ENCODE peak calls at places on chromosome 2, in ten cellular contexts. J, X, I, C, O, B, G, T, W and U are unnamed samples.

GRCh38 chr2:136486115-136486514 is 279.2 kb upstream of the THSD7B start:
- DNase-seq in G (no peak), C (no peak), O (no peak), X (no peak), B (no peak), T (no peak), I (no peak), W (no peak), J (no peak), U (no peak)

GRCh38 chr2:27323592-27324285 is 842 bp upstream of the MPV17 start:
- DNase-seq in T (no peak), I (no peak), X (no peak), O (no peak), C (no peak), J (peak), B (peak), W (no peak), G (no peak), U (no peak)

GRCh38 chr2:41936751-41937463 is 110.9 kb upstream of the PKDCC start:
- DNase-seq in T (no peak), C (no peak), W (no peak), J (no peak), B (no peak), X (no peak), G (no peak), I (no peak), O (no peak), U (no peak)

GRCh38 chr2:19541884-19542283 is 183.5 kb upstream of the OSR1 start:
- DNase-seq in C (no peak), T (no peak), W (no peak), X (no peak), G (peak), J (no peak), I (no peak), O (no peak), B (no peak), U (no peak)

GRCh38 chr2:42060718-42061619 is 13.1 kb downstream of the PKDCC start:
- DNase-seq in J (peak), B (peak), T (peak), O (no peak), G (no peak), I (peak), X (no peak), W (peak), C (no peak), U (no peak)

GRCh38 chr2:152453129-152453642 is 118.2 kb downstream of the FMNL2 start:
- DNase-seq in X (peak), I (no peak), G (no peak), B (no peak), J (no peak), O (no peak), T (no peak), C (no peak), W (no peak), U (no peak)

GRCh38 chr2:85769236-85769986 is 15.6 kb downstream of the ATOH8 start:
- DNase-seq in B (no peak), W (no peak), G (peak), X (peak), J (no peak), C (no peak), T (no peak), I (peak), O (peak), U (no peak)

GRCh38 chr2:12839339-12839738 is 122.6 kb downstream of the TRIB2 start:
- DNase-seq in X (no peak), T (no peak), W (no peak), C (no peak), G (no peak), O (no peak), J (no peak), I (no peak), B (no peak), U (no peak)

GRCh38 chr2:168456526-168457176 is 579 bp downstream of the CERS6 start:
- DNase-seq in I (peak), J (no peak), O (peak), X (peak), G (peak), C (peak), B (peak), W (peak), T (peak), U (peak)

GRCh38 chr2:232598293-232598692 is 35.1 kb upstream of the EFHD1 start:
- DNase-seq in J (no peak), W (no peak), I (no peak), X (no peak), C (no peak), G (no peak), O (no peak), B (no peak), T (no peak), U (no peak)

GRCh38 chr2:121200419-121201315 is 84.3 kb downstream of the TFCP2L1 start:
- DNase-seq in B (no peak), C (no peak), J (no peak), W (peak), G (no peak), O (no peak), X (no peak), I (no peak), T (no peak), U (no peak)

GRCh38 chr2:75589344-75590105 is 28.8 kb upstream of the EVA1A start:
- DNase-seq in T (no peak), I (no peak), G (no peak), C (no peak), W (no peak), B (no peak), O (no peak), X (no peak), J (peak), U (no peak)

GRCh38 chr2:231361701-231362588 is 33.6 kb upstream of the B3GNT7 start:
- DNase-seq in X (no peak), G (no peak), W (no peak), T (no peak), I (peak), O (no peak), B (no peak), C (no peak), J (no peak), U (no peak)

GRCh38 chr2:46716806-46717732 is 198.5 kb downstream of the MCFD2 start:
- DNase-seq in T (no peak), O (no peak), B (no peak), J (peak), G (no peak), W (no peak), I (peak), C (no peak), X (no peak), U (no peak)

GRCh38 chr2:8568543-8569302 is 113.1 kb upstream of the ID2 start:
- DNase-seq in G (no peak), B (no peak), T (no peak), X (no peak), W (no peak), O (no peak), I (no peak), C (no peak), J (peak), U (no peak)

GRCh38 chr2:111905990-111906735 is 7.8 kb downstream of the MERTK start:
- DNase-seq in X (no peak), B (peak), O (no peak), G (no peak), T (no peak), W (no peak), J (no peak), I (peak), C (no peak), U (peak)

GRCh38 chr2:109351164-109351756 is 222.3 kb downstream of the SH3RF3 start:
- DNase-seq in J (peak), B (peak), T (no peak), C (no peak), G (no peak), W (no peak), X (no peak), O (peak), I (no peak), U (peak)

GRCh38 chr2:177338177-177338721 is 54.3 kb upstream of the AGPS start:
- DNase-seq in X (peak), O (no peak), T (no peak), W (no peak), C (no peak), I (no peak), J (peak), G (peak), B (no peak), U (peak)

GRCh38 chr2:230394301-230394700 is 21.7 kb upstream of the SP100 start:
- DNase-seq in T (no peak), C (no peak), J (no peak), I (no peak), B (no peak), O (no peak), W (no peak), G (no peak), X (no peak), U (no peak)

GRCh38 chr2:98324181-98324580 is 22.1 kb upstream of the CNGA3 start:
- DNase-seq in T (no peak), X (no peak), G (no peak), B (no peak), I (no peak), W (no peak), C (no peak), O (no peak), J (peak), U (peak)

GRCh38 chr2:132415256-132416079 is 1.1 kb upstream of the GPR39 start:
- DNase-seq in B (no peak), C (no peak), G (peak), T (peak), X (no peak), J (peak), I (no peak), W (no peak), O (no peak), U (peak)

GRCh38 chr2:44938287-44939073 is 3.0 kb upstream of the SIX3 start:
- DNase-seq in I (peak), T (no peak), B (no peak), W (peak), X (peak), J (no peak), C (no peak), G (peak), O (no peak), U (no peak)

GRCh38 chr2:209661286-209661685 is 110.3 kb upstream of the UNC80 start:
- DNase-seq in I (no peak), J (no peak), T (no peak), B (no peak), W (no peak), C (no peak), O (no peak), G (no peak), X (no peak), U (no peak)

GRCh38 chr2:239593965-239594771 is 193.3 kb upstream of the HDAC4 start:
- DNase-seq in B (no peak), O (no peak), X (no peak), C (no peak), W (peak), I (no peak), J (no peak), T (no peak), G (no peak), U (no peak)

GRCh38 chr2:144217853-144218633 is 301.9 kb downstream of the ZEB2 start:
- DNase-seq in T (no peak), B (no peak), O (no peak), G (no peak), J (peak), I (no peak), X (no peak), C (no peak), W (no peak), U (peak)

GRCh38 chr2:233259745-233260144 is 8.3 kb downstream of the ATG16L1 start:
- DNase-seq in G (no peak), O (no peak), W (no peak), I (no peak), B (no peak), J (no peak), X (no peak), C (no peak), T (no peak), U (no peak)

GRCh38 chr2:122535960-122536517 is 780.6 kb downstream of the TSN start:
- DNase-seq in W (no peak), T (no peak), X (no peak), J (no peak), O (no peak), I (no peak), C (no peak), G (no peak), B (no peak), U (no peak)

GRCh38 chr2:636649-637405 is 40.4 kb downstream of the TMEM18 start:
- DNase-seq in O (peak), G (peak), W (peak), C (peak), T (peak), J (peak), X (peak), I (peak), B (peak), U (peak)

GRCh38 chr2:192749606-192750200 is 555.0 kb upstream of the TMEFF2 start:
- DNase-seq in T (no peak), X (peak), G (peak), I (peak), B (no peak), J (no peak), W (no peak), C (no peak), O (no peak), U (no peak)
- TF ChIP-seq CTCF in T (no peak), X (peak), G (peak), I (peak), B (no peak), J (peak), W (no peak), C (no peak), O (peak), U (no peak)

DNA sequence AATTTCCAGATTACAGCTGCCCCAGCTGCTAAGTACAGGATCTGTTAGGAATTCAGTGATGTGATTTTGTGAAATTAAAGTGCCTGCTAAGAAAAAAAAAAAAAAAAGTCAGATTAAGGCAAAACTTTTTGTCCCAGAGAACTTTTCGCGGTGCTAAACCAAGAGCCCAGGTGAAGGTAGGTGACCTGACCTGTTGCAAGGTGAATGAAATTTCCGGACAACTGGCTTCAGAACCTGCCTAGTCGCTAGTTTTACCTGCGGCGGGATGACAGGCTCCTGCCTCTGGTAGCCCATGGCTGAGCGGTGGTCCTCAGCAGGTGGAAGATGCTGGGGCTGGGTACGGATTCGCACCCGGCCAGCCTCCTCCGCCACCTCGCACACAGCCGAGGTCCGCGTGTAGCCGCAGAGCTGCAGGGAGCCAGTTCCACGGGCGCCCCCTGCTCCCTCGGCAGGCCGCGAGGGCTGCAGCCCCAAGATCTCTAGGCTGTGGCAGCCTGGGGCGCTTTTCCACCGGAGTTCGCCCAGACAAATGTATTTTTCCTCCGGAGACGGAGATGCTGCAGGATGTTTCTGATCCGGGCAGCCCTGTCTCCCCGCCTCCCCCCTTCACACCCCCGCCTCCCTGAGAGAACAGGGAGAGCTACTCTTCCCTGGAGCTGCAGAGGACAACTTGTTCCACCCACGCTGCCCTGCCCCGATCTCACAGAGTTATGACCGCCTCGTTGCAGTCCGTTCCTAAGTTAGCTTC is at the start of gene SLC38A11:
- DNase-seq in B (peak), I (no peak), J (peak), W (peak), G (no peak), X (no peak), T (peak), O (no peak), C (no peak), U (peak)
- H3K4me3 ChIP-seq in B (no peak), I (no peak), J (peak), W (peak), G (peak), X (peak), T (peak), O (no peak), C (no peak), U (peak)

GRCh38 chr2:171706152-171706803 is 19.0 kb downstream of the DYNC1I2 start:
- DNase-seq in G (peak), T (no peak), W (no peak), C (no peak), O (no peak), X (peak), B (no peak), J (peak), I (peak), U (no peak)
- TF ChIP-seq CTCF in G (peak), T (peak), W (peak), C (peak), O (peak), X (peak), B (no peak), J (peak), I (peak), U (no peak)

GRCh38 chr2:172394008-172394407 is 33.4 kb upstream of the ITGA6 start:
- DNase-seq in C (no peak), X (no peak), T (no peak), W (no peak), B (no peak), O (no peak), I (peak), G (no peak), J (peak), U (no peak)
- H3K4me3 ChIP-seq in C (no peak), X (no peak), T (no peak), W (no peak), B (no peak), O (no peak), I (no peak), G (no peak), J (no peak), U (no peak)

DNA sequence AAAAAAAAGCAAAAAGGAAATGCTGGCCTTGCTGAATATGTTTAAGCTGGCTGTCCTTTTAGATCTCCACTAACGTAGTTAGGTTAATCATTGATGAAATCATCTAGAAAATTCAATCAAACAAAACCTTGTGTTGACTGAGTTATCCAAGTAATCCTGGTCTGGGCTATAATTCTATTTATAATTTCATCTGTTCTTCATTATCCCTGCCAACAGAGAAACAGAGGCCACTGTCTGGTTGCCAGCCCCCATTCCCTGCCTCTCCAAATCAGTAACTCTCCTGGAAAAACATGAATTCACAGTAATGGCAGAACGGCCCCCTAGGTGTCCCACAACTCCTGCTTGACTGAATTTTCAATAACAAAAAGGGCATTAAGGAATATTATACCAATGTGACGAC is 24.6 kb downstream of the DOCK10 start:
- DNase-seq in G (peak), W (no peak), B (no peak), O (no peak), J (peak), T (no peak), I (no peak), X (no peak), C (no peak), U (no peak)
- TF ChIP-seq CTCF in G (peak), W (no peak), B (no peak), O (no peak), J (peak), T (no peak), I (no peak), X (no peak), C (no peak), U (peak)

GRCh38 chr2:78992807-78993517 is 32.5 kb upstream of the REG3G start:
- DNase-seq in J (no peak), X (no peak), G (no peak), I (no peak), T (peak), C (no peak), O (no peak), W (no peak), B (peak), U (no peak)
- H3K4me3 ChIP-seq in J (no peak), X (no peak), G (no peak), I (no peak), T (no peak), C (no peak), O (no peak), W (no peak), B (no peak), U (no peak)

GRCh38 chr2:180520206-180520605 is 460.2 kb upstream of the UBE2E3 start:
- DNase-seq in O (no peak), C (no peak), J (peak), T (peak), B (no peak), I (no peak), G (peak), W (no peak), X (no peak), U (no peak)
- TF ChIP-seq CTCF in O (no peak), C (no peak), J (peak), T (no peak), B (no peak), I (no peak), G (peak), W (no peak), X (peak), U (peak)

DNA sequence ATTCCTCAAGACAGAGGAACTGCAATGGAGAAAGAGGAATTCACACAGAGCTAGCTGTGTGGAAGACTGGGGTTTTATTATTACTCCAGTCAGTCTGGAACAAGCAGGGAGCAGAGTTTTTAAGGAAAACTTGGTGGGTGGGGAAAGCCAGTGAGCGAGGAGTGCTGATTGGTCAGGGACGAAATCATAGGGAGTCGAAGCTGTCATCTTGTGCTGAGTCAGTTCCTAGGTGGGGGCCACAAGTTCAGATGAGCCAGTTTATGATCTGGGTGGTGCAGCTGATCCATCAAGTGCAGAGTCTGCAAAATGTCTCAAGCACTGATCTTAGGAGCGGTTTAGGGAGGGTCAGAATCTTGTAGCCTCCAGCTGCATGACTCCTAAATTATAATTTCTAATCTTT is 14.0 kb upstream of the CXCR1 start:
- DNase-seq in G (no peak), X (no peak), C (no peak), B (no peak), T (peak), I (no peak), J (peak), W (no peak), O (no peak), U (peak)
- H3K4me3 ChIP-seq in G (no peak), X (no peak), C (no peak), B (no peak), T (no peak), I (no peak), J (no peak), W (no peak), O (no peak), U (no peak)

GRCh38 chr2:167381349-167381748 is 493.1 kb downstream of the XIRP2 start:
- DNase-seq in X (no peak), I (no peak), G (no peak), B (no peak), O (no peak), T (no peak), J (no peak), C (no peak), W (no peak), U (no peak)

GRCh38 chr2:167380555-167380954 is 492.3 kb downstream of the XIRP2 start:
- DNase-seq in I (no peak), W (no peak), O (no peak), B (no peak), G (no peak), X (no peak), C (no peak), T (no peak), J (no peak), U (peak)

GRCh38 chr2:167383610-167384194 is 495.4 kb downstream of the XIRP2 start:
- DNase-seq in C (no peak), G (no peak), B (no peak), T (peak), W (no peak), O (no peak), I (no peak), X (no peak), J (no peak), U (no peak)

DNA sequence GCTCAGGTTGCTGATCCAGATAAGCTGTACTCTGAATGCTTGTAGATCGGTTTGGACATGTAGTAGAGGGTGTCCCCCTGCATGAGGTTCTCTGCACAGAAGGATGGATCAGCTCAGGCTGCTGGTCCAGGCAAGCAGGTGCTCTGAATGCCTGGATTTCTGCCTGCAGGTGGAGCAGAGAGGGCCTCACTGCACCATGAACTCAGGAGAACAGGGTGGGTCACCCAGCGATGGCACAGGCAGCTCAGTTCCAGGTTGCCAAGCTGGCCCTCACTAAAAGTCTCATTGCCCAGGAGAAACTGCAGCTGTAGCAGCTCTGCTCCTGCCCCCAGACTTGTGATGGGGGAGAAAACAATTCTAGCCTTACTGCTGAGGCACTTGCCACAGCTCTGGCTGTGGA is 491.8 kb downstream of the XIRP2 start:
- DNase-seq in I (no peak), J (no peak), W (peak), G (no peak), X (no peak), C (no peak), T (no peak), B (no peak), O (no peak), U (no peak)
- TF ChIP-seq CTCF in I (no peak), J (no peak), W (no peak), G (no peak), X (peak), C (no peak), T (no peak), B (no peak), O (no peak), U (no peak)

GRCh38 chr2:88451647-88452150 is 794 bp downstream of the FOXI3 start:
- DNase-seq in T (no peak), C (peak), X (no peak), O (no peak), J (no peak), G (peak), W (peak), B (peak), I (no peak), U (peak)
- H3K4me3 ChIP-seq in T (no peak), C (no peak), X (no peak), O (no peak), J (no peak), G (peak), W (peak), B (no peak), I (no peak), U (no peak)